ENCODE peak calls at places on chromosomes 2 and 18, in ten cellular contexts. M, O, X, R, Z, J, B, D, Y and E are unnamed samples.

GRCh38 chr2:85390941-85391669 is 19.1 kb downstream of the CAPG start:
- DNase-seq in M (no peak), O (peak), X (peak), R (peak), Z (peak), J (no peak), B (peak), D (no peak), Y (peak), E (no peak)

GRCh38 chr2:11482473-11483031 is 16.6 kb upstream of the E2F6 start:
- DNase-seq in M (no peak), O (no peak), X (no peak), R (no peak), Z (no peak), J (no peak), B (no peak), D (no peak), Y (peak), E (no peak)

GRCh38 chr2:177758591-177759371 is 313.8 kb downstream of the PDE11A start:
- DNase-seq in M (no peak), O (no peak), X (no peak), R (no peak), Z (no peak), J (peak), B (no peak), D (no peak), Y (peak), E (no peak)

GRCh38 chr2:26704441-26704977 is 12.0 kb downstream of the KCNK3 start:
- DNase-seq in M (no peak), O (no peak), X (no peak), R (no peak), Z (no peak), J (peak), B (no peak), D (no peak), Y (no peak), E (no peak)

GRCh38 chr2:127226520-127227263 is 6.6 kb upstream of the CYP27C1 start:
- DNase-seq in M (peak), O (no peak), X (peak), R (peak), Z (peak), J (peak), B (peak), D (no peak), Y (no peak), E (no peak)

GRCh38 chr2:15803987-15804619 is 136.2 kb upstream of the MYCN start:
- DNase-seq in M (no peak), O (no peak), X (no peak), R (no peak), Z (no peak), J (no peak), B (no peak), D (no peak), Y (no peak), E (no peak)

GRCh38 chr2:120846406-120847095 is 110.9 kb downstream of the GLI2 start:
- DNase-seq in M (no peak), O (no peak), X (peak), R (no peak), Z (no peak), J (no peak), B (no peak), D (no peak), Y (no peak), E (no peak)

GRCh38 chr18:41761329-41762028 is 193.6 kb upstream of the PIK3C3 start:
- DNase-seq in M (peak), O (no peak), X (no peak), R (no peak), Z (no peak), J (peak), B (no peak), D (no peak), Y (no peak), E (no peak)

GRCh38 chr2:44859337-44859736 is 82.2 kb upstream of the SIX3 start:
- DNase-seq in M (no peak), O (no peak), X (no peak), R (no peak), Z (no peak), J (no peak), B (no peak), D (no peak), Y (no peak), E (no peak)

GRCh38 chr2:85458611-85459563 is 40.4 kb downstream of the SH2D6 start:
- DNase-seq in M (no peak), O (no peak), X (no peak), R (no peak), Z (no peak), J (no peak), B (no peak), D (no peak), Y (no peak), E (no peak)

GRCh38 chr18:59874166-59874565 is 25.6 kb upstream of the PMAIP1 start:
- DNase-seq in M (peak), O (no peak), X (no peak), R (no peak), Z (no peak), J (peak), B (no peak), D (no peak), Y (no peak), E (no peak)

GRCh38 chr18:62781262-62781661 is 65.9 kb downstream of the PHLPP1 start:
- DNase-seq in M (no peak), O (no peak), X (peak), R (no peak), Z (no peak), J (no peak), B (no peak), D (no peak), Y (no peak), E (no peak)

GRCh38 chr2:71795486-71795885 is 342.1 kb downstream of the DYSF start:
- DNase-seq in M (no peak), O (no peak), X (no peak), R (no peak), Z (no peak), J (no peak), B (no peak), D (no peak), Y (no peak), E (no peak)

GRCh38 chr2:232232915-232233314 is 145.6 kb upstream of the ALPP start:
- DNase-seq in M (no peak), O (no peak), X (no peak), R (no peak), Z (no peak), J (no peak), B (no peak), D (no peak), Y (no peak), E (no peak)

GRCh38 chr2:231663458-231664290 is 44.7 kb upstream of the PTMA start:
- DNase-seq in M (no peak), O (peak), X (no peak), R (no peak), Z (no peak), J (no peak), B (no peak), D (no peak), Y (no peak), E (no peak)

GRCh38 chr2:12397861-12398260 is 318.9 kb upstream of the TRIB2 start:
- DNase-seq in M (no peak), O (no peak), X (no peak), R (no peak), Z (no peak), J (no peak), B (no peak), D (peak), Y (peak), E (no peak)

GRCh38 chr2:190947711-190948251 is 66.2 kb downstream of the STAT1 start:
- DNase-seq in M (peak), O (no peak), X (peak), R (no peak), Z (no peak), J (peak), B (no peak), D (no peak), Y (no peak), E (no peak)

GRCh38 chr18:63320690-63321265 is 1.2 kb upstream of the BCL2 start:
- DNase-seq in M (no peak), O (peak), X (peak), R (peak), Z (peak), J (peak), B (peak), D (peak), Y (peak), E (no peak)

GRCh38 chr2:175815537-175815936 is 186.5 kb downstream of the LNPK start:
- DNase-seq in M (no peak), O (no peak), X (no peak), R (no peak), Z (no peak), J (peak), B (no peak), D (no peak), Y (no peak), E (no peak)

GRCh38 chr2:25521665-25522387 is 151.6 kb downstream of the DTNB start:
- DNase-seq in M (peak), O (peak), X (no peak), R (no peak), Z (no peak), J (peak), B (no peak), D (no peak), Y (no peak), E (no peak)

GRCh38 chr18:10715791-10716190 is 190.0 kb downstream of the NAPG start:
- DNase-seq in M (no peak), O (no peak), X (peak), R (peak), Z (no peak), J (peak), B (no peak), D (no peak), Y (no peak), E (no peak)

GRCh38 chr2:176566936-176567335 is 297.7 kb downstream of the MTX2 start:
- DNase-seq in M (no peak), O (no peak), X (no peak), R (no peak), Z (no peak), J (peak), B (no peak), D (no peak), Y (no peak), E (no peak)

GRCh38 chr2:204124140-204124750 is 187.7 kb downstream of the ICOS start:
- DNase-seq in M (no peak), O (no peak), X (no peak), R (no peak), Z (no peak), J (no peak), B (no peak), D (no peak), Y (no peak), E (no peak)

GRCh38 chr2:9264301-9264700 is 57.7 kb downstream of the ASAP2 start:
- DNase-seq in M (no peak), O (no peak), X (no peak), R (no peak), Z (no peak), J (peak), B (no peak), D (no peak), Y (no peak), E (no peak)

GRCh38 chr2:94871226-94872087 is at the start of gene TEKT4:
- DNase-seq in M (peak), O (no peak), X (peak), R (no peak), Z (peak), J (peak), B (no peak), D (no peak), Y (no peak), E (no peak)

DNA sequence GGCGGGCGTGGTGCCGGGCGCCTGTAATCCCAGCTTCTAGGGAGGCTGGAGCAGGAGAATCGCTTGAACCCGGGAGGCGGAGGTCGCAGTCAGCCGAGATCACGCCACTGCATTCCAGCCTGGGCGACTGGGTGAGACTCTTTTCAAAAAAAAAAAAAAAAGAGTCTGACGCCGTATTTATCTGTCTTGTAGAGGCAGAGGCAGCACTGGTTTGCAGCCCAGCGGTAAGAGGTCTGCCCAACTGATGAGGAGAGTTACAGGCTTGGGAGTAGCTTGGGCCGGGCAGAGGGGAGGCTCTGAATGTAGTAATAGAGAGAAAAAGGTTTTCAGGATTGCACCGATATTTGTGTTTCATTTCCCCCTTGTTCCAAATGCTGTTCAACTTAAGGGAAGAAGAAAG is 9.4 kb upstream of the SP9 start:
- DNase-seq in M (no peak), O (no peak), X (no peak), R (no peak), Z (no peak), J (no peak), B (no peak), D (no peak), Y (no peak), E (no peak)
- H3K4me3 ChIP-seq in M (no peak), O (no peak), X (no peak), R (no peak), Z (no peak), J (no peak), B (no peak), D (no peak), Y (no peak), E (no peak)

GRCh38 chr2:241273552-241273988 is 41.9 kb downstream of the HDLBP start:
- DNase-seq in M (no peak), O (no peak), X (no peak), R (no peak), Z (no peak), J (no peak), B (no peak), D (no peak), Y (no peak), E (no peak)
- TF ChIP-seq CTCF in M (no peak), O (peak), X (no peak), R (no peak), Z (no peak), J (no peak), B (no peak), D (no peak), Y (no peak), E (no peak)

GRCh38 chr2:123696799-123697410 is 328.2 kb upstream of the CNTNAP5 start:
- DNase-seq in M (no peak), O (no peak), X (no peak), R (no peak), Z (no peak), J (no peak), B (no peak), D (no peak), Y (no peak), E (no peak)

GRCh38 chr2:123695449-123695848 is 329.6 kb upstream of the CNTNAP5 start:
- DNase-seq in M (no peak), O (no peak), X (no peak), R (no peak), Z (no peak), J (no peak), B (no peak), D (no peak), Y (no peak), E (no peak)
- H3K4me3 ChIP-seq in M (no peak), O (no peak), X (no peak), R (no peak), Z (no peak), J (no peak), B (no peak), D (no peak), Y (no peak), E (no peak)

GRCh38 chr2:110114801-110115200 is 821 bp downstream of the MALL start:
- DNase-seq in M (no peak), O (no peak), X (peak), R (no peak), Z (no peak), J (no peak), B (no peak), D (no peak), Y (no peak), E (no peak)

GRCh38 chr2:110115291-110116032 is at the start of gene MALL:
- DNase-seq in M (no peak), O (no peak), X (peak), R (peak), Z (peak), J (no peak), B (peak), D (no peak), Y (no peak), E (no peak)

GRCh38 chr2:110120171-110121051 is 4.8 kb upstream of the MALL start:
- DNase-seq in M (no peak), O (no peak), X (peak), R (no peak), Z (peak), J (no peak), B (no peak), D (no peak), Y (no peak), E (no peak)

GRCh38 chr2:110114007-110114591 is 1.5 kb downstream of the MALL start:
- DNase-seq in M (no peak), O (no peak), X (peak), R (peak), Z (peak), J (no peak), B (no peak), D (no peak), Y (peak), E (no peak)

DNA sequence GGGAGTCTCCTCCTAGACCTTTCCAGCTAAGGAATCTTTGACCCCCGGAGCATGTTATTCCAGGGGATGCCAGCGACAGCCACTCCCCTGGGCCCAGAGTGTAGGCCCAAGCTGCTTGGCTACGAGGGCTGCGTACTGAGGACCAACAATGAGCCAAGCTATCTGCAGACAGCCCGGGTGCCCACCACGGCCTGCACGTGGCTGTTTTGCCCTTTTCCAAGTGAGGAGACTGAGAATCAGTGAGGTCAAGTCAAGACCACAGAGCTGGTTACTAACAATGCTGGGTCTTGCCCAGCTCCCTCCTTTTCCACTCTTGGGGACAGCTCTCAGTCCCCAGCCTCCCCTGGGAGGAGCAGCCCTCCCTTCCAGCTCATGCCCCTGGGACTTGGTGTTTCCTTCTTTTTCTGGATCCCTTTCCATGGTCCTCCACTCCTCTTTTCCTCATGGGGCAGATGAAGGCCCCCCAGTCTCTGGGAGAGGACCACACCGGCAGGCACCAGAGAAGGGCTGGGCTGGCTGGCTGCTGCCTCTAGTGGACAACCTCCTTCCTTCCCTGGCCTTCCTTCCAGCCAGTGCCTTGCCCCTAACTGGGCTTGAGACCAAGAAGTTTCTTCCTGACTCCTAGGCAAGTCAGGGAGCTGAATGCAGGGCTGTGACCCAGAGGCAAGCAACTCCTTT is 550 bp upstream of the MALL start:
- DNase-seq in M (no peak), O (no peak), X (peak), R (no peak), Z (peak), J (peak), B (no peak), D (no peak), Y (peak), E (no peak)
- TF ChIP-seq CTCF in M (peak), O (peak), X (peak), R (peak), Z (peak), J (peak), B (peak), D (no peak), Y (peak), E (peak)

GRCh38 chr2:225996477-225996858 is 597.0 kb downstream of the NYAP2 start:
- DNase-seq in M (no peak), O (no peak), X (no peak), R (no peak), Z (no peak), J (no peak), B (no peak), D (no peak), Y (no peak), E (no peak)
- H3K4me3 ChIP-seq in M (no peak), O (no peak), X (no peak), R (no peak), Z (no peak), J (no peak), B (no peak), D (no peak), Y (no peak), E (no peak)

GRCh38 chr2:112768432-112768831 is 4.0 kb upstream of the CKAP2L start:
- DNase-seq in M (no peak), O (no peak), X (no peak), R (no peak), Z (no peak), J (no peak), B (no peak), D (no peak), Y (no peak), E (no peak)
- TF ChIP-seq CTCF in M (no peak), O (no peak), X (no peak), R (no peak), Z (no peak), J (no peak), B (no peak), D (no peak), Y (peak), E (no peak)

GRCh38 chr2:54712516-54712915 is 10.9 kb upstream of the EML6 start:
- DNase-seq in M (no peak), O (no peak), X (peak), R (no peak), Z (no peak), J (no peak), B (no peak), D (no peak), Y (no peak), E (no peak)

GRCh38 chr2:54706622-54707021 is 16.8 kb upstream of the EML6 start:
- DNase-seq in M (no peak), O (no peak), X (no peak), R (no peak), Z (no peak), J (no peak), B (no peak), D (no peak), Y (no peak), E (no peak)

GRCh38 chr2:54708584-54709340 is 14.7 kb upstream of the EML6 start:
- DNase-seq in M (no peak), O (peak), X (peak), R (peak), Z (peak), J (no peak), B (peak), D (no peak), Y (peak), E (no peak)

GRCh38 chr2:54710216-54710615 is 13.2 kb upstream of the EML6 start:
- DNase-seq in M (no peak), O (no peak), X (peak), R (no peak), Z (no peak), J (no peak), B (no peak), D (no peak), Y (no peak), E (no peak)

GRCh38 chr2:54709341-54709809 is 14.1 kb upstream of the EML6 start:
- DNase-seq in M (no peak), O (no peak), X (peak), R (peak), Z (peak), J (no peak), B (no peak), D (no peak), Y (no peak), E (no peak)
- H3K4me3 ChIP-seq in M (peak), O (no peak), X (no peak), R (peak), Z (peak), J (peak), B (peak), D (no peak), Y (peak), E (peak)

DNA sequence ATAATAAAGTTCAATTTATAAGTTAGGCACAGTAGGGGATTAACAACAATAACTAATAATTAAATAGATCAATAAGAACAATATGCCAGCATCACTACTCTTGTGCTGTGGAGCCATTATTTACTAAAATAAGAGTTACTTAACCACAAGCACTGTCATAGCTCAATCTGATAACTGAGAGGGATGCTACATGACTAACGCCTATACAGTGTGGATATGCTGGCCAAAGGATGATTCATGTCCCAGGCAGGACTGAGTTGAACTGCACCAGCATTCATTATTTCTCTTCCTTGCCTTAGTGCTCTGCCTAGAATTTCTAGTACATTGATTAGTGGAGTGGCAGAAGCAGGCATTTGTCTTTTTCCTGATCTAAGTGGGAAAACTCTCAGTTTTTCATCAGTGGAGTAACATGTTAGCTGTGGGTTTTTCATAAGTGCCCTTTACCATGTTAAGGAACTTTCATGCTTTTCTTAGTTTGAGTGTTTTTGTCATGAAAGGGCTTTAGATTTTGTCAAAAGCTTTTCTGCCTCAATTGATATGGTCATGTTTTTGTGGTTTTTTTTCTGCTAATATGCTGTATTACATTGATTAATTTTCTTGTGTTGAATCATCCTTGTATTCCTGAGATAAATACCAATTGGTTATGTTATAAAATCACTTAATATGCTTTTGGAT is 21.7 kb downstream of the KIAA1328 start:
- DNase-seq in M (peak), O (no peak), X (no peak), R (no peak), Z (no peak), J (peak), B (no peak), D (no peak), Y (no peak), E (no peak)
- TF ChIP-seq CTCF in M (no peak), O (no peak), X (no peak), R (no peak), Z (no peak), J (no peak), B (no peak), D (no peak), Y (no peak), E (no peak)